ENCODE peak calls at places on chromosomes 2 and 18, in six cellular contexts. K is B cell; Z is activated T-cell treated with anti-CD3 and anti-CD28 coated beads, Interleukin-2, amount 50 U/mL, for 48 hours; J is stimulated activated CD4-positive, alpha-beta T cell treated with anti-CD3 and anti-CD28 coated beads, Interleukin-12 subunit alpha, Interleukin-12 subunit beta, amount 100 ng/mL, for 24 hours; O is naive thymus-derived CD8-positive, alpha-beta T cell; D is HuH-7.5. Y is an unnamed sample.

GRCh38 chr2:144681389-144681788 is 161.5 kb upstream of the ZEB2 start:
- DNase-seq in K (no peak), Z (no peak), J (no peak), O (no peak), D (no peak), Y (no peak)

GRCh38 chr18:8706981-8707940 is 1.9 kb downstream of the MTCL1 start:
- DNase-seq in K (peak), Z (no peak), J (no peak), O (no peak), D (peak), Y (peak)

GRCh38 chr18:46719388-46719787 is 37.5 kb downstream of the ST8SIA5 start:
- DNase-seq in K (no peak), Z (no peak), J (no peak), O (no peak), D (no peak), Y (no peak)

GRCh38 chr2:160694221-160694620 is 200.6 kb upstream of the RBMS1 start:
- DNase-seq in K (no peak), Z (no peak), J (no peak), O (no peak), D (no peak), Y (no peak)

GRCh38 chr2:165681841-165682240 is 112.2 kb downstream of the GALNT3 start:
- DNase-seq in K (no peak), Z (no peak), J (no peak), O (no peak), D (no peak), Y (no peak)

GRCh38 chr2:172480301-172481218 is 53.2 kb downstream of the ITGA6 start:
- DNase-seq in K (no peak), Z (no peak), J (no peak), O (no peak), D (peak), Y (no peak)

GRCh38 chr2:151733781-151734672 is at the start of gene NEB:
- DNase-seq in K (no peak), Z (no peak), J (no peak), O (no peak), D (no peak), Y (no peak)

GRCh38 chr2:224650815-224651439 is 65.2 kb downstream of the CCDC195 start:
- DNase-seq in K (peak), Z (no peak), J (no peak), O (no peak), D (peak), Y (peak)

GRCh38 chr2:211055438-211055837 is 499.0 kb downstream of the CPS1 start:
- DNase-seq in K (no peak), Z (no peak), J (no peak), O (no peak), D (no peak), Y (no peak)